ENCODE peak calls at places on chromosomes 4 and X, in five cellular contexts. One of them, this sample, is unnamed. For H3K36me3, H3K27me3 and H3K4me1, the result is how much of the 10 kb centered on the place peaks cover.

GRCh38 chr4:26131053-26131452 is 189.8 kb upstream of the RBPJ start:
- ATAC-seq in gastrocnemius medialis: no peak
- ATAC-seq in aorta: no peak
- ATAC-seq in GM12878: no peak
- ATAC-seq in left lung: no peak
- ATAC-seq in this sample: no peak

GRCh38 chr4:101104264-101105052 is 242.9 kb downstream of the PPP3CA start:
- ATAC-seq in GM12878: peak
- ATAC-seq in left lung: no peak
- ATAC-seq in gastrocnemius medialis: no peak
- ATAC-seq in aorta: no peak
- ATAC-seq in this sample: no peak

GRCh38 chr4:1978741-1979476 is 29.9 kb downstream of the NELFA start:
- ATAC-seq in left lung: no peak
- ATAC-seq in GM12878: no peak
- ATAC-seq in gastrocnemius medialis: no peak
- ATAC-seq in aorta: peak
- ATAC-seq in this sample: no peak

GRCh38 chrX:44157293-44157692 is 184.1 kb upstream of the NDP start:
- ATAC-seq in GM12878: no peak
- ATAC-seq in gastrocnemius medialis: no peak
- ATAC-seq in left lung: no peak
- ATAC-seq in aorta: peak
- ATAC-seq in this sample: peak

GRCh38 chr4:57090099-57090498 is 20.1 kb downstream of the IGFBP7 start:
- ATAC-seq in gastrocnemius medialis: no peak
- ATAC-seq in GM12878: no peak
- ATAC-seq in left lung: no peak
- ATAC-seq in aorta: no peak
- ATAC-seq in this sample: no peak

GRCh38 chr4:98801259-98801725 is 127.6 kb downstream of the EIF4E start:
- ATAC-seq in aorta: no peak
- ATAC-seq in left lung: no peak
- ATAC-seq in gastrocnemius medialis: no peak
- ATAC-seq in GM12878: no peak
- ATAC-seq in this sample: no peak

GRCh38 chr4:3783691-3784306 is 17.6 kb downstream of the ADRA2C start:
- ATAC-seq in GM12878: peak
- ATAC-seq in aorta: no peak
- ATAC-seq in gastrocnemius medialis: no peak
- ATAC-seq in left lung: peak
- ATAC-seq in this sample: no peak

GRCh38 chr4:118999919-119000318 is 111.3 kb downstream of the SYNPO2 start:
- ATAC-seq in GM12878: no peak
- ATAC-seq in gastrocnemius medialis: peak
- ATAC-seq in left lung: no peak
- ATAC-seq in aorta: no peak
- ATAC-seq in this sample: no peak

GRCh38 chrX:22135171-22135711 is 103.1 kb downstream of the PHEX start:
- ATAC-seq in GM12878: no peak
- ATAC-seq in left lung: peak
- ATAC-seq in aorta: no peak
- ATAC-seq in gastrocnemius medialis: no peak
- ATAC-seq in this sample: peak

GRCh38 chr4:80803337-80803736 is 227.2 kb upstream of the BMP3 start:
- ATAC-seq in gastrocnemius medialis: no peak
- ATAC-seq in left lung: no peak
- ATAC-seq in aorta: no peak
- ATAC-seq in GM12878: peak
- ATAC-seq in this sample: no peak

GRCh38 chr4:153471691-153472080 is 5.5 kb downstream of the TMEM131L start:
- ATAC-seq in gastrocnemius medialis: no peak
- ATAC-seq in aorta: no peak
- ATAC-seq in GM12878: peak
- ATAC-seq in left lung: no peak
- ATAC-seq in this sample: no peak

GRCh38 chr4:109879636-109880314 is 31.9 kb downstream of the LRIT3 start:
- ATAC-seq in gastrocnemius medialis: no peak
- ATAC-seq in GM12878: no peak
- ATAC-seq in left lung: no peak
- ATAC-seq in aorta: no peak
- ATAC-seq in this sample: no peak

GRCh38 chrX:68843992-68844391 is 15.2 kb downstream of the EFNB1 start:
- ATAC-seq in gastrocnemius medialis: no peak
- ATAC-seq in left lung: no peak
- ATAC-seq in aorta: no peak
- ATAC-seq in GM12878: no peak
- ATAC-seq in this sample: no peak

GRCh38 chrX:16695079-16695676 is 17.3 kb downstream of the CTPS2 start:
- ATAC-seq in aorta: peak
- ATAC-seq in GM12878: peak
- ATAC-seq in left lung: peak
- ATAC-seq in gastrocnemius medialis: no peak
- ATAC-seq in this sample: peak

GRCh38 chr4:123102897-123103489 is 180.6 kb upstream of the NUDT6 start:
- ATAC-seq in GM12878: peak
- ATAC-seq in gastrocnemius medialis: peak
- ATAC-seq in aorta: peak
- ATAC-seq in left lung: peak
- ATAC-seq in this sample: no peak

GRCh38 chr4:148173397-148174017 is 268.7 kb downstream of the NR3C2 start:
- ATAC-seq in gastrocnemius medialis: no peak
- ATAC-seq in GM12878: no peak
- ATAC-seq in left lung: no peak
- ATAC-seq in aorta: no peak
- ATAC-seq in this sample: no peak

GRCh38 chrX:97835969-97836368 is 952.3 kb downstream of the RPA4 start:
- ATAC-seq in aorta: no peak
- ATAC-seq in left lung: no peak
- ATAC-seq in GM12878: no peak
- ATAC-seq in gastrocnemius medialis: no peak
- ATAC-seq in this sample: no peak

GRCh38 chr4:151991001-151991883 is 230.4 kb upstream of the GATB start:
- ATAC-seq in left lung: no peak
- ATAC-seq in aorta: peak
- ATAC-seq in GM12878: no peak
- ATAC-seq in gastrocnemius medialis: no peak
- ATAC-seq in this sample: peak

GRCh38 chr4:154073107-154073817 is 284.4 kb upstream of the SFRP2 start:
- ATAC-seq in aorta: no peak
- ATAC-seq in left lung: peak
- ATAC-seq in gastrocnemius medialis: no peak
- ATAC-seq in GM12878: no peak
- ATAC-seq in this sample: no peak

GRCh38 chr4:55879224-55879623 is 25.8 kb downstream of the EXOC1 start:
- ATAC-seq in gastrocnemius medialis: no peak
- ATAC-seq in GM12878: no peak
- ATAC-seq in left lung: no peak
- ATAC-seq in aorta: no peak
- ATAC-seq in this sample: no peak

GRCh38 chr4:158845166-158846041 is 76.6 kb downstream of the FNIP2 start:
- ATAC-seq in GM12878: no peak
- ATAC-seq in aorta: no peak
- ATAC-seq in gastrocnemius medialis: no peak
- ATAC-seq in left lung: peak
- ATAC-seq in this sample: no peak

GRCh38 chr4:5366421-5366820 is 315.1 kb downstream of the STK32B start:
- ATAC-seq in left lung: no peak
- ATAC-seq in gastrocnemius medialis: no peak
- ATAC-seq in aorta: no peak
- ATAC-seq in GM12878: no peak
- ATAC-seq in this sample: no peak

GRCh38 chr4:125703443-125703842 is 388.7 kb downstream of the FAT4 start:
- ATAC-seq in gastrocnemius medialis: no peak
- ATAC-seq in GM12878: no peak
- ATAC-seq in left lung: peak
- ATAC-seq in aorta: no peak
- ATAC-seq in this sample: no peak

GRCh38 chr4:52844596-52844995 is 17.5 kb upstream of the RASL11B start:
- ATAC-seq in left lung: no peak
- ATAC-seq in GM12878: no peak
- ATAC-seq in aorta: no peak
- ATAC-seq in gastrocnemius medialis: no peak
- ATAC-seq in this sample: no peak

GRCh38 chrX:48927736-48928382 is 9.0 kb upstream of the PIM2 start:
- ATAC-seq in left lung: no peak
- ATAC-seq in GM12878: no peak
- ATAC-seq in aorta: no peak
- ATAC-seq in gastrocnemius medialis: no peak
- ATAC-seq in this sample: no peak

GRCh38 chr4:53545942-53546581 is 45.2 kb downstream of the LNX1 start:
- ATAC-seq in left lung: no peak
- ATAC-seq in GM12878: no peak
- ATAC-seq in gastrocnemius medialis: no peak
- ATAC-seq in aorta: no peak
- ATAC-seq in this sample: no peak

GRCh38 chrX:39756086-39756883 is 341.5 kb downstream of the BCOR start:
- ATAC-seq in gastrocnemius medialis: peak
- ATAC-seq in left lung: no peak
- ATAC-seq in aorta: no peak
- ATAC-seq in GM12878: no peak
- ATAC-seq in this sample: no peak

GRCh38 chrX:13311560-13311959 is 8.3 kb downstream of the ATXN3L start:
- ATAC-seq in gastrocnemius medialis: no peak
- ATAC-seq in aorta: no peak
- ATAC-seq in left lung: no peak
- ATAC-seq in GM12878: peak
- ATAC-seq in this sample: no peak

GRCh38 chr4:137881641-137882040 is 349.3 kb upstream of the PCDH18 start:
- ATAC-seq in aorta: no peak
- ATAC-seq in left lung: no peak
- ATAC-seq in gastrocnemius medialis: no peak
- ATAC-seq in GM12878: no peak
- ATAC-seq in this sample: no peak

GRCh38 chr4:83413676-83414075 is 41.9 kb downstream of the HELQ start:
- ATAC-seq in left lung: no peak
- ATAC-seq in aorta: no peak
- ATAC-seq in gastrocnemius medialis: no peak
- ATAC-seq in GM12878: no peak
- ATAC-seq in this sample: no peak
- H3K36me3 ChIP-seq in left lung: half or more
- H3K36me3 ChIP-seq in aorta: under half
- H3K36me3 ChIP-seq in gastrocnemius medialis: half or more
- H3K36me3 ChIP-seq in GM12878: under half
- H3K36me3 ChIP-seq in this sample: under half

GRCh38 chrX:70226048-70226447 is 8.4 kb upstream of the AWAT1 start:
- ATAC-seq in gastrocnemius medialis: no peak
- ATAC-seq in GM12878: no peak
- ATAC-seq in aorta: no peak
- ATAC-seq in left lung: no peak
- ATAC-seq in this sample: no peak
- H3K27me3 ChIP-seq in gastrocnemius medialis: under half
- H3K27me3 ChIP-seq in GM12878: under half
- H3K27me3 ChIP-seq in aorta: under half
- H3K27me3 ChIP-seq in left lung: under half
- H3K27me3 ChIP-seq in this sample: under half

GRCh38 chr4:87121332-87122065 is 98.9 kb downstream of the KLHL8 start:
- ATAC-seq in gastrocnemius medialis: peak
- ATAC-seq in left lung: peak
- ATAC-seq in GM12878: no peak
- ATAC-seq in aorta: no peak
- ATAC-seq in this sample: no peak
- H3K4me1 ChIP-seq in gastrocnemius medialis: half or more
- H3K4me1 ChIP-seq in left lung: under half
- H3K4me1 ChIP-seq in GM12878: under half
- H3K4me1 ChIP-seq in aorta: under half
- H3K4me1 ChIP-seq in this sample: half or more

GRCh38 chr4:36494766-36495165 is 213.3 kb downstream of the DTHD1 start:
- ATAC-seq in left lung: no peak
- ATAC-seq in aorta: no peak
- ATAC-seq in gastrocnemius medialis: no peak
- ATAC-seq in GM12878: peak
- ATAC-seq in this sample: no peak
- H3K36me3 ChIP-seq in left lung: under half
- H3K36me3 ChIP-seq in aorta: under half
- H3K36me3 ChIP-seq in gastrocnemius medialis: under half
- H3K36me3 ChIP-seq in GM12878: under half
- H3K36me3 ChIP-seq in this sample: under half

GRCh38 chr4:41748788-41749445 is 392 bp upstream of the PHOX2B start:
- ATAC-seq in left lung: no peak
- ATAC-seq in GM12878: no peak
- ATAC-seq in aorta: no peak
- ATAC-seq in gastrocnemius medialis: no peak
- ATAC-seq in this sample: no peak
- H3K27me3 ChIP-seq in left lung: half or more
- H3K27me3 ChIP-seq in GM12878: under half
- H3K27me3 ChIP-seq in aorta: under half
- H3K27me3 ChIP-seq in gastrocnemius medialis: half or more
- H3K27me3 ChIP-seq in this sample: half or more

This sample was measured in gastroesophageal sphincter.